ENCODE peak calls at places on chromosomes 16 and 17, in ten cellular contexts. N is astrocyte; X is GM12891; M is effector memory CD8-positive, alpha-beta T cell; J is left cardiac atrium; V is HT-29; R is glutamatergic neuron; T is heart left ventricle; S is mesenchymal stem cell; O is NCI-H226. G is an unnamed sample.

GRCh38 chr17:1228752-1229353 is 41.4 kb upstream of the BHLHA9 start:
- DNase-seq in M (no peak), V (no peak), R (peak; percentile 23), N (no peak), O (no peak), J (no peak), S (no peak), X (peak; percentile 43), T (no peak), G (no peak)

GRCh38 chr17:48021964-48022363 is 15.6 kb downstream of the COPZ2 start:
- DNase-seq in V (no peak), R (no peak), J (no peak), T (no peak), X (no peak), S (no peak), O (no peak), N (no peak), M (no peak), G (no peak)

GRCh38 chr17:30093463-30094147 is 23.0 kb upstream of the NSRP1 start:
- DNase-seq in R (peak; percentile 31), X (peak; percentile 51), V (peak; percentile 86), M (peak; percentile 64), S (peak; percentile 70), N (no peak), J (no peak), T (peak; percentile 29), O (peak; percentile 51), G (peak; percentile 43)

GRCh38 chr16:66603537-66604375 is 748 bp upstream of the CMTM3 start:
- DNase-seq in S (peak; percentile 90), T (peak; percentile 65), V (peak; percentile 15), J (peak; percentile 69), N (peak; percentile 68), O (no peak), X (peak; percentile 47), R (peak; percentile 65), M (peak; percentile 71), G (peak; percentile 49)

GRCh38 chr17:76480676-76481075 is 13.3 kb downstream of the AANAT start:
- DNase-seq in J (no peak), M (no peak), X (no peak), T (no peak), R (no peak), N (peak; percentile 20), S (no peak), V (no peak), O (no peak), G (peak; percentile 61)

GRCh38 chr16:3188925-3189825 is 1.2 kb downstream of the OR1F1 start:
- DNase-seq in V (peak; percentile 36), O (peak; percentile 48), J (no peak), T (no peak), X (peak; percentile 55), M (peak; percentile 38), R (peak; percentile 65), S (peak; percentile 80), N (peak; percentile 55), G (no peak)

GRCh38 chr17:82779541-82779940 is 27.7 kb downstream of the TBCD start:
- DNase-seq in J (no peak), M (no peak), R (no peak), X (no peak), T (no peak), N (no peak), O (no peak), S (no peak), V (no peak), G (no peak)

GRCh38 chr17:50817838-50818237 is 17.5 kb upstream of the WFIKKN2 start:
- DNase-seq in R (no peak), N (peak; percentile 40), V (no peak), X (no peak), T (no peak), M (no peak), O (peak; percentile 76), J (no peak), S (peak; percentile 16), G (no peak)

GRCh38 chr16:31351937-31352315 is 3.0 kb upstream of the ITGAX start:
- DNase-seq in J (no peak), R (no peak), O (no peak), T (no peak), N (no peak), V (no peak), X (no peak), M (no peak), S (no peak), G (peak; percentile 52)

GRCh38 chr16:2480948-2481347 is 6.0 kb downstream of the TBC1D24 start:
- DNase-seq in X (no peak), J (no peak), R (peak; percentile 5), N (no peak), O (no peak), S (no peak), M (no peak), V (no peak), T (no peak), G (no peak)

GRCh38 chr16:31327675-31328225 is 27.2 kb upstream of the ITGAX start:
- DNase-seq in X (no peak), R (no peak), S (no peak), M (no peak), O (no peak), N (no peak), T (no peak), J (no peak), V (no peak), G (no peak)

GRCh38 chr17:46002311-46002972 is 3.4 kb downstream of the STH start:
- DNase-seq in N (no peak), M (peak; percentile 81), R (peak; percentile 79), S (peak; percentile 63), V (peak; percentile 89), J (peak; percentile 55), O (peak; percentile 27), X (peak; percentile 73), T (peak; percentile 65), G (peak; percentile 82)

GRCh38 chr17:41750866-41751265 is 16.4 kb upstream of the HAP1 start:
- DNase-seq in O (no peak), V (no peak), R (peak; percentile 57), T (no peak), M (no peak), N (no peak), X (no peak), S (no peak), J (no peak), G (no peak)

GRCh38 chr17:22310717-22311686 is 618.7 kb downstream of the KCNJ18 start:
- DNase-seq in T (no peak), S (no peak), M (no peak), V (peak; percentile 4), N (no peak), O (no peak), R (no peak), X (no peak), J (peak; percentile 81), G (no peak)

GRCh38 chr17:15929941-15930340 is 15.0 kb upstream of the ADORA2B start:
- DNase-seq in J (no peak), V (no peak), N (no peak), T (no peak), M (no peak), R (no peak), O (no peak), X (no peak), S (no peak), G (no peak)

GRCh38 chr16:51994597-51994996 is 552.3 kb downstream of the TOX3 start:
- DNase-seq in M (no peak), R (no peak), S (no peak), O (no peak), J (no peak), T (peak; percentile 20), V (peak; percentile 92), N (no peak), X (no peak), G (no peak)

GRCh38 chr16:21643787-21644186 is 8.6 kb downstream of the IGSF6 start:
- DNase-seq in J (no peak), X (no peak), M (no peak), R (no peak), V (no peak), S (no peak), N (no peak), T (no peak), O (no peak), G (no peak)

GRCh38 chr17:76681222-76682137 is 29.3 kb downstream of the MXRA7 start:
- DNase-seq in M (peak; percentile 80), T (peak; percentile 69), X (peak; percentile 67), V (peak; percentile 85), J (peak; percentile 80), R (peak; percentile 87), N (peak; percentile 37), S (peak; percentile 92), O (peak; percentile 25), G (no peak)

GRCh38 chr16:89695875-89696597 is 5.5 kb downstream of the SPATA2L start:
- DNase-seq in N (no peak), J (peak; percentile 35), T (no peak), S (no peak), V (no peak), X (no peak), M (no peak), R (no peak), O (no peak), G (no peak)

GRCh38 chr16:67927131-67927941 is 4.3 kb downstream of the CTRL start:
- DNase-seq in R (no peak), N (no peak), O (no peak), J (no peak), T (no peak), V (no peak), S (no peak), M (no peak), X (no peak), G (no peak)

GRCh38 chr16:5604770-5605169 is 507.2 kb upstream of the EEF2KMT start:
- DNase-seq in X (no peak), N (no peak), S (no peak), V (peak; percentile 33), M (no peak), T (no peak), R (no peak), O (no peak), J (no peak), G (no peak)

GRCh38 chr17:38617967-38618760 is 12.4 kb upstream of the SRCIN1 start:
- DNase-seq in V (no peak), N (no peak), R (no peak), X (peak; percentile 1), J (no peak), O (no peak), S (no peak), M (no peak), T (no peak), G (no peak)

GRCh38 chr17:77058016-77058415 is 82.8 kb upstream of the SEC14L1 start:
- DNase-seq in R (no peak), M (no peak), X (no peak), N (no peak), V (no peak), O (no peak), S (no peak), J (no peak), T (no peak), G (no peak)

GRCh38 chr17:78356163-78356713 is 3.6 kb downstream of the SOCS3 start:
- DNase-seq in J (peak; percentile 57), M (peak; percentile 83), T (no peak), N (peak; percentile 98), S (peak; percentile 96), R (no peak), O (peak; percentile 94), V (peak; percentile 38), X (peak; percentile 83), G (peak; percentile 92)

GRCh38 chr16:53816211-53816610 is 112.3 kb downstream of the FTO start:
- DNase-seq in T (no peak), O (no peak), X (no peak), S (no peak), M (no peak), V (no peak), R (no peak), J (no peak), N (no peak), G (no peak)

GRCh38 chr16:82229800-82230619 is 60.0 kb upstream of the MPHOSPH6 start:
- DNase-seq in N (peak; percentile 32), J (peak; percentile 69), M (peak; percentile 42), T (peak; percentile 59), R (peak; percentile 86), X (no peak), V (peak; percentile 91), O (peak; percentile 20), S (peak; percentile 72), G (peak; percentile 56)

GRCh38 chr16:9016824-9017223 is 53.1 kb upstream of the USP7 start:
- DNase-seq in V (no peak), M (no peak), X (no peak), O (no peak), N (no peak), J (no peak), S (no peak), R (no peak), T (no peak), G (no peak)

GRCh38 chr17:77842148-77842905 is 116.2 kb upstream of the TNRC6C start:
- DNase-seq in O (peak; percentile 20), R (no peak), N (no peak), M (no peak), V (no peak), T (no peak), S (no peak), X (no peak), J (peak; percentile 17), G (no peak)

G was measured in B cell.